ENCODE peak calls at places on chromosome 21, in five cellular contexts. X, D, U, N and H are unnamed samples. For H3K4me1, the result is how much of the 10 kb centered on the place peaks cover.

GRCh38 chr21:43667191-43667904 is 8.0 kb downstream of the RRP1B start:
- DNase-seq in N (peak), X (no peak), D (no peak), U (no peak), H (no peak)

GRCh38 chr21:27561116-27561515 is 594.2 kb upstream of the ADAMTS5 start:
- DNase-seq in X (peak), D (peak), U (no peak), N (no peak), H (peak)

GRCh38 chr21:43345746-43346409 is 81.1 kb downstream of the SIK1 start:
- DNase-seq in N (peak), X (no peak), U (peak), D (no peak), H (no peak)

GRCh38 chr21:41691205-41692203 is 75.3 kb downstream of the RIPK4 start:
- DNase-seq in N (no peak), U (no peak), X (no peak), D (peak), H (no peak)

GRCh38 chr21:33386222-33386784 is 16.9 kb upstream of the IFNGR2 start:
- DNase-seq in N (no peak), X (no peak), D (no peak), U (no peak), H (no peak)

GRCh38 chr21:42218836-42219605 is at the start of gene ABCG1:
- DNase-seq in X (peak), N (peak), U (peak), D (peak), H (peak)

GRCh38 chr21:40678681-40679284 is 168.2 kb downstream of the DSCAM start:
- DNase-seq in D (no peak), N (no peak), X (no peak), U (no peak), H (no peak)

GRCh38 chr21:28099296-28099695 is 893.4 kb downstream of the LTN1 start:
- DNase-seq in N (peak), X (no peak), D (no peak), U (no peak), H (no peak)

GRCh38 chr21:36563301-36563926 is 83.5 kb upstream of the CLDN14 start:
- DNase-seq in N (no peak), D (peak), U (no peak), X (no peak), H (no peak)

GRCh38 chr21:37758997-37759396 is 157.3 kb downstream of the KCNJ6 start:
- DNase-seq in N (peak), X (peak), D (no peak), U (peak), H (peak)

GRCh38 chr21:24870633-24871032 is 736.6 kb downstream of the MRPL39 start:
- DNase-seq in N (no peak), U (no peak), X (no peak), D (no peak), H (no peak)

GRCh38 chr21:17828223-17828622 is 9.1 kb upstream of the C21orf91 start:
- DNase-seq in N (peak), D (no peak), U (no peak), X (no peak), H (no peak)

GRCh38 chr21:37266515-37267221 is 466 bp downstream of the VPS26C start:
- DNase-seq in D (no peak), U (peak), N (peak), X (no peak), H (peak)

GRCh38 chr21:9750341-9751086 is 770.9 kb upstream of the TPTE start:
- DNase-seq in X (no peak), U (no peak), D (no peak), N (no peak), H (no peak)

GRCh38 chr21:27648560-27648959 is 681.7 kb upstream of the ADAMTS5 start:
- DNase-seq in X (no peak), N (peak), U (peak), D (no peak), H (no peak)

GRCh38 chr21:44282370-44282769 is 3.3 kb upstream of the AIRE start:
- DNase-seq in N (no peak), X (no peak), U (no peak), D (no peak), H (peak)

GRCh38 chr21:16891821-16892220 is 621.0 kb upstream of the CXADR start:
- DNase-seq in N (peak), U (peak), X (no peak), D (no peak), H (no peak)

GRCh38 chr21:14673649-14674048 is 127.5 kb upstream of the SAMSN1 start:
- DNase-seq in D (no peak), U (no peak), X (no peak), N (no peak), H (no peak)

GRCh38 chr21:43343095-43343991 is 83.6 kb downstream of the SIK1 start:
- DNase-seq in D (no peak), U (no peak), X (peak), N (no peak), H (peak)

GRCh38 chr21:34017127-34017961 is 56.0 kb upstream of the MRPS6 start:
- DNase-seq in D (no peak), N (no peak), X (no peak), U (no peak), H (no peak)

GRCh38 chr21:40841524-40842196 is 5.3 kb downstream of the DSCAM start:
- DNase-seq in X (no peak), D (no peak), U (no peak), N (no peak), H (peak)

GRCh38 chr21:25790122-25790951 is 55.6 kb downstream of the GABPA start:
- DNase-seq in X (no peak), N (peak), D (no peak), U (peak), H (no peak)

GRCh38 chr21:42279341-42279871 is 35.8 kb downstream of the TFF3 start:
- DNase-seq in X (no peak), D (no peak), U (no peak), N (no peak), H (no peak)

GRCh38 chr21:41847066-41847804 is 31.9 kb downstream of the PRDM15 start:
- DNase-seq in N (peak), D (no peak), X (no peak), U (no peak), H (peak)

GRCh38 chr21:41886331-41886730 is 7.2 kb upstream of the PRDM15 start:
- DNase-seq in D (no peak), X (no peak), N (no peak), U (no peak), H (no peak)

GRCh38 chr21:42010507-42011493 is 640 bp upstream of the ZBTB21 start:
- DNase-seq in N (no peak), U (peak), D (no peak), X (peak), H (no peak)

DNA sequence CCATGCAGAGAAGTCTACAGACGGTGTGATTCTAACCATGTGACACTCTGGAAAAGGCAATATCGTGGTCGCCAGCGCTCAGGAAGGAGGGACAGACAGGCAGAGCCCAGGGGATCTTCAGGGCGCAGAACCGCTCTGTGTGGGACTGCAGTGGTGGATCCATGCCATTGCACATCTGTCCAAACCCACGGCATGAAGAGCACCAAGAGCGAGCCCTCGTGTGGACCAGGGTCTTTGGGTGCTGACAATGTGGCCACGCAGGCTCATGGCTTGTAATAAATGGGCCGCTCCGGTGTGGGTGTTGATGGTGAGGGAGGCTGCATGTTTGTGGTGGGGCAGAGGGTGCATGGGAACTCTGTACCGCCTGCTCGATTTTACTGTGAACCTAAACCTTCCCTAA is 25.3 kb upstream of the POFUT2 start:
- DNase-seq in N (no peak), X (no peak), D (peak), U (no peak), H (peak)
- H3K27ac ChIP-seq in N (no peak), X (no peak), D (no peak), U (no peak), H (no peak)

DNA sequence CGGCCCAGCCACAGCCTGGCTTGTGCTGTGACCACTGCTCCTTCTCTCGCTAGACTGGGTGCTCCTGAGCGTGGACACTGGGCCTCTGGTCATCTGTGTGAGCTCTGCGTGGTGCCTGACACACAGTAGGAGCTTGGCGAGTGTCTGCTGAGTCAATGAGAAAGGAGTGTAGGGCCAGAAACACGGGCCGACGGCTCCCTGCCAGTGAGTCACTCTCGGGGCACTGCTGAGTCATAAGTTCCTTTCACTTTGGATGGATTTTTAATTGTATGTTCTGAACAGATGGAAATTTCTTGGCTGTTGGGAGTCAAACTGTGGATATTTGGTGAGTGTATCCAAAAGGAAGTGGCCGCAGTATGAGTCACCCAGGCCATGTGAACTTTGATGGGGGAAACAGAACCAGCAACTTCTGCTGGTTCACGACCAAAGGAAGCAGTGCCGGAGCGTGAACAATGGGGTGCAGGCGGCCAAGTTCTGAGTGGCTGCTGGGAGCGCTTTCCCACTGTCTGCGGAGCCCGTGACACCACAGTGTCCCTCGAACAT is 41.0 kb upstream of the COL18A1 start:
- DNase-seq in N (peak), U (peak), D (peak), X (peak), H (peak)
- H3K4me3 ChIP-seq in N (no peak), U (no peak), D (peak), X (no peak), H (no peak)

GRCh38 chr21:15740383-15740782 is 10.6 kb downstream of the USP25 start:
- DNase-seq in X (no peak), U (no peak), N (no peak), D (no peak), H (no peak)
- H3K4me1 ChIP-seq in X (under half), U (half or more), N (under half), D (under half), H (under half)

GRCh38 chr21:35208810-35209517 is 159.9 kb upstream of the RUNX1 start:
- DNase-seq in D (no peak), U (no peak), X (no peak), N (peak), H (no peak)

GRCh38 chr21:35210093-35210492 is 161.0 kb upstream of the RUNX1 start:
- DNase-seq in N (no peak), U (no peak), X (no peak), D (no peak), H (no peak)

GRCh38 chr21:35215870-35216269 is 166.8 kb upstream of the RUNX1 start:
- DNase-seq in D (no peak), N (no peak), X (no peak), U (no peak), H (no peak)

GRCh38 chr21:35211767-35212166 is 162.7 kb upstream of the RUNX1 start:
- DNase-seq in U (no peak), N (peak), D (no peak), X (no peak), H (no peak)

GRCh38 chr21:35212393-35213127 is 163.5 kb upstream of the RUNX1 start:
- DNase-seq in N (peak), D (no peak), U (peak), X (no peak), H (no peak)
- H3K27ac ChIP-seq in N (peak), D (no peak), U (no peak), X (peak), H (peak)

GRCh38 chr21:46668381-46668780 is 32.9 kb downstream of the PRMT2 start:
- DNase-seq in D (no peak), N (no peak), X (no peak), U (no peak), H (no peak)
- H3K4me3 ChIP-seq in D (no peak), N (no peak), X (peak), U (no peak), H (no peak)

GRCh38 chr21:38909929-38910328 is 104.2 kb downstream of the ETS2 start:
- DNase-seq in X (no peak), D (no peak), U (peak), N (no peak), H (no peak)
- H3K4me1 ChIP-seq in X (under half), D (under half), U (under half), N (under half), H (half or more)

DNA sequence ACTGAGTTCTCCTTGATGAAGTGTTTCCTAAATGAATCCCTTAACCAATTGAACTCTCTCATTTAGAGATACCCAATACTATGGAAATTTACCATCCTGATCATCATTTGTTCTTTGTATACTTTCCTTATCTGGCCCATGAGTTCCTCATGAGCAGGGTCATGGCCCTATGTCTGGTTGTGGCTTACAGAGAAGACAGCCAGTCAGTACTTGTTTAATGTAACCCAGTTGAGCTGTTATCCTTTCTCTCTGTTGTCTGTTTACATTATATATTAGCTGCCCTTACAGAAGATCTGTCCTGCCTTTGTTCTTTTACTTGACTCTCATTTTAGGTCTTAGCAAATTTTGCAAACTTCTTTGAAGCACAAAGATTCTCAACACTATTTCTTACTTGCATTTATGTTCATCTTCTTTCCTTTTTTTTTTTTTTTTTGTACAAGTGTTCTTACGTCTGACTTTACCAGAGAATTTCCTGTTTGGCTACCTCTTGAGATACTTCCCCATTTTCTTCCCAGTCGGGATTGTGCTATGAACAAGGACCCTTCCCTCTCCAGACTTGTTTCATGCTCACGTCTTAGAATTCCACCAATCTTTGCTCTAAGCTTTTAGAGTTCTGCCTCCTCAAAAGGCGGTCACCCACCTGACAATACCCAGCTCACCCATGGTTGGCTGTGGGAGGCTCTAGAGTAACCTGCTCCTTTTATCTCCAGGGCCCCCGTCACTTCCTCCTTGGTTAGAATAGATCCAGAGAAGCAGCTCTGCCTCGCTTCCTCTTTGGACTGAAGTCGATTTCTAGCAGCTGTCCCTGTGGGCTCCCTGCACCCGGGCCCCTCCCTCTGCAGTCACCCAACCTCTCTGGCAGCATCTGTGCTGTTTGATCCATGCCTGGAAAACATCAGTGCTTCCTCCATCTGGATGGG is 53.6 kb upstream of the RUNX1 start:
- DNase-seq in X (peak), N (peak), U (no peak), D (peak), H (peak)
- H3K27ac ChIP-seq in X (no peak), N (no peak), U (no peak), D (no peak), H (peak)

GRCh38 chr21:32276671-32277070 is 2.2 kb downstream of the MIS18A start:
- DNase-seq in N (no peak), D (no peak), U (no peak), X (no peak), H (no peak)

GRCh38 chr21:32281531-32281930 is 2.7 kb upstream of the MIS18A start:
- DNase-seq in U (no peak), N (no peak), D (no peak), X (no peak), H (no peak)

GRCh38 chr21:32279377-32279680 is 480 bp upstream of the MIS18A start:
- DNase-seq in U (no peak), D (no peak), X (no peak), N (no peak), H (no peak)

GRCh38 chr21:32278068-32278467 is 781 bp downstream of the MIS18A start:
- DNase-seq in U (peak), N (no peak), D (no peak), X (no peak), H (no peak)

GRCh38 chr21:32278518-32279376 is at the start of gene MIS18A:
- DNase-seq in D (peak), N (peak), X (peak), U (peak), H (peak)
- H3K4me3 ChIP-seq in D (peak), N (peak), X (peak), U (peak), H (peak)

DNA sequence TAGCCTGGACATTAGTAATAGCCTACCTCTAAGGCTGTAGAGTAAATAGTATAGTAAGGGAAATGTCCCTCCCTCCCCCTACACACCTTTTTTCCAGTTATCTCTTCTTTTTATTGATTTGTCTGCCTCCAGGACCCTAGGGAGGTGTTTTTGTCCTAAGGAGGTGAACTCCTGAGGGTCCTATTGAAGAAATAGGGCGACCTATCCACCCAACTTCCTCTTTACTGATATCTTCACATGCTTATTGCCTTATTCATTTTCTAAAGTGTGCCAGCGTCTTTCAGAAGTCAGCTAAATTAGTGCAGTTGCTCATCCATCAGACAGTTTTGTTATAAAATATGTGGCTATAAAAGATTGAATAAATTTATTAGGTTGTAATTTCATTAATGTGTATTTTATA is 5.9 kb downstream of the BACH1 start:
- DNase-seq in D (no peak), X (no peak), U (no peak), N (no peak), H (no peak)
- H3K4me1 ChIP-seq in D (half or more), X (under half), U (under half), N (under half), H (half or more)